ENCODE peak calls at places on chromosomes 2 and 18, in ten cellular contexts. S, G, K, H, J, X, Y, U, F and B are unnamed samples.

GRCh38 chr2:48482313-48482712 is 47.6 kb upstream of the STON1 start:
- DNase-seq in K (no peak), G (peak; percentile 29), X (no peak), Y (no peak), H (no peak), F (no peak), J (peak; percentile 53), U (no peak), S (no peak), B (no peak)

GRCh38 chr2:100142393-100142792 is at the start of gene AFF3:
- DNase-seq in H (no peak), S (no peak), F (no peak), Y (no peak), K (no peak), U (no peak), G (no peak), X (no peak), J (no peak), B (no peak)

GRCh38 chr2:113233593-113234550 is 44.8 kb downstream of the PAX8 start:
- DNase-seq in J (no peak), K (no peak), Y (no peak), S (no peak), H (peak; percentile 48), X (no peak), U (no peak), G (no peak), F (peak; percentile 61), B (no peak)

GRCh38 chr2:239835056-239835455 is 190.1 kb downstream of the NDUFA10 start:
- DNase-seq in F (no peak), J (no peak), H (no peak), X (no peak), G (no peak), U (no peak), S (no peak), Y (no peak), K (no peak), B (no peak)

GRCh38 chr2:230358305-230358704 is 31.3 kb downstream of the SP140L start:
- DNase-seq in H (peak; percentile 12), K (no peak), F (no peak), G (peak; percentile 6), Y (no peak), X (no peak), J (peak; percentile 59), S (peak; percentile 6), U (peak; percentile 32), B (no peak)

GRCh38 chr18:23422751-23423418 is 30.2 kb upstream of the RIOK3 start:
- DNase-seq in J (peak; percentile 62), X (peak; percentile 77), S (no peak), K (no peak), U (peak; percentile 58), F (peak; percentile 57), H (peak; percentile 83), G (peak; percentile 86), Y (no peak), B (no peak)

GRCh38 chr2:202056611-202057010 is 16.4 kb upstream of the KIAA2012 start:
- DNase-seq in U (no peak), Y (no peak), X (no peak), J (no peak), G (no peak), S (no peak), H (no peak), K (no peak), F (no peak), B (no peak)

GRCh38 chr2:30026091-30027055 is 105.0 kb upstream of the ALK start:
- DNase-seq in K (peak; percentile 6), Y (peak; percentile 38), X (peak; percentile 29), F (peak; percentile 43), G (peak; percentile 37), S (peak; percentile 86), U (peak; percentile 93), H (peak; percentile 75), J (peak; percentile 70), B (peak; percentile 51)

GRCh38 chr2:236210536-236210935 is 42.4 kb upstream of the GBX2 start:
- DNase-seq in J (no peak), S (no peak), Y (no peak), H (no peak), U (no peak), G (no peak), X (no peak), K (no peak), F (no peak), B (peak; percentile 17)

GRCh38 chr18:60092073-60092472 is 192.3 kb downstream of the PMAIP1 start:
- DNase-seq in X (no peak), U (no peak), Y (no peak), K (no peak), G (no peak), F (no peak), S (no peak), H (peak; percentile 33), J (no peak), B (no peak)

GRCh38 chr2:7694066-7695000 is 777.1 kb downstream of the RNF144A start:
- DNase-seq in F (no peak), H (no peak), J (no peak), S (no peak), Y (no peak), X (no peak), G (no peak), U (no peak), K (no peak), B (no peak)